ENCODE peak calls at places on chromosome 16, in five cellular contexts. T is GM10248, Y is SK-MEL-5, L is BE2C, W is IMR-90. V is an unnamed sample.

GRCh38 chr16:75647138-75647491 is 350 bp downstream of the KARS1 start:
- DNase-seq in T (no peak), Y (no peak), L (no peak), W (no peak), V (no peak)

GRCh38 chr16:66416981-66417700 is 10.0 kb upstream of the BEAN1 start:
- DNase-seq in T (no peak), Y (no peak), L (no peak), W (peak; percentile 58), V (no peak)

GRCh38 chr16:10644092-10644491 is 50.6 kb downstream of the TEKT5 start:
- DNase-seq in T (no peak), Y (no peak), L (no peak), W (no peak), V (no peak)

GRCh38 chr16:10947211-10947787 is 2.9 kb downstream of the CLEC16A start:
- DNase-seq in T (no peak), Y (no peak), L (no peak), W (no peak), V (no peak)

GRCh38 chr16:53664724-53665345 is 38.8 kb downstream of the RPGRIP1L start:
- DNase-seq in T (no peak), Y (no peak), L (no peak), W (peak; percentile 84), V (no peak)

GRCh38 chr16:19704321-19705130 is 13.5 kb downstream of the KNOP1 start:
- DNase-seq in T (no peak), Y (peak; percentile 39), L (no peak), W (peak; percentile 77), V (no peak)

GRCh38 chr16:27748868-27749546 is 199.1 kb downstream of the KATNIP start:
- DNase-seq in T (peak; percentile 66), Y (peak; percentile 82), L (peak; percentile 61), W (peak; percentile 84), V (no peak)

GRCh38 chr16:82034981-82035612 is at the start of gene HSD17B2:
- DNase-seq in T (no peak), Y (no peak), L (no peak), W (peak; percentile 7), V (no peak)

GRCh38 chr16:68281368-68282063 is 17.2 kb downstream of the SLC7A6 start:
- DNase-seq in T (no peak), Y (no peak), L (no peak), W (no peak), V (no peak)